ENCODE peak calls at places on chromosomes 2 and 18, in five cellular contexts. L is iPS-NIHi11, K is NCI-H345, Z is stomach, G is LHCN-M2. T is an unnamed sample.

GRCh38 chr2:229160984-229161383 is 110.1 kb downstream of the PID1 start:
- DNase-seq in L (no peak), G (no peak), K (no peak), Z (no peak), T (no peak)

GRCh38 chr18:55290898-55291297 is 297.1 kb downstream of the TCF4 start:
- DNase-seq in G (peak; percentile 26), K (no peak), L (no peak), Z (no peak), T (no peak)

GRCh38 chr2:235917506-235917905 is 250.7 kb downstream of the GBX2 start:
- DNase-seq in L (no peak), K (no peak), G (no peak), Z (no peak), T (no peak)

GRCh38 chr18:31679806-31680793 is 4.3 kb downstream of the B4GALT6 start:
- DNase-seq in Z (no peak), G (no peak), K (no peak), L (no peak), T (no peak)

GRCh38 chr2:9206991-9207640 is 504 bp downstream of the ASAP2 start:
- DNase-seq in K (peak; percentile 55), G (no peak), L (peak; percentile 49), Z (no peak), T (peak; percentile 61)

GRCh38 chr18:10518595-10519273 is 7.1 kb upstream of the NAPG start:
- DNase-seq in K (no peak), Z (peak; percentile 35), G (peak; percentile 51), L (peak; percentile 37), T (no peak)

GRCh38 chr2:61967262-61967661 is 61.8 kb downstream of the COMMD1 start:
- DNase-seq in K (no peak), Z (no peak), G (no peak), L (no peak), T (no peak)

GRCh38 chr2:33372940-33373553 is 103.4 kb upstream of the RASGRP3 start:
- DNase-seq in K (peak; percentile 52), G (no peak), L (peak; percentile 56), Z (no peak), T (peak; percentile 17)

GRCh38 chr2:165745916-165746315 is 48.1 kb downstream of the GALNT3 start:
- DNase-seq in K (no peak), L (peak; percentile 46), Z (no peak), G (peak; percentile 46), T (no peak)

GRCh38 chr2:152396763-152397162 is 61.8 kb downstream of the FMNL2 start:
- DNase-seq in K (no peak), Z (no peak), G (no peak), L (no peak), T (no peak)

GRCh38 chr2:85648619-85649018 is 19.4 kb downstream of the SFTPB start:
- DNase-seq in Z (no peak), K (no peak), L (peak; percentile 42), G (peak; percentile 58), T (peak; percentile 46)

GRCh38 chr2:191051825-191052778 is 38.1 kb upstream of the STAT1 start:
- DNase-seq in Z (no peak), L (peak; percentile 28), G (peak; percentile 70), K (peak; percentile 53), T (no peak)

GRCh38 chr2:240467149-240467642 is 31.7 kb downstream of the GPC1 start:
- DNase-seq in G (no peak), K (no peak), Z (peak; percentile 23), L (peak; percentile 7), T (no peak)

GRCh38 chr2:240398711-240399267 is 36.7 kb upstream of the GPC1 start:
- DNase-seq in K (no peak), L (no peak), Z (peak; percentile 17), G (no peak), T (no peak)

GRCh38 chr2:138373993-138374408 is 127.6 kb upstream of the SPOPL start:
- DNase-seq in L (peak; percentile 25), K (peak; percentile 42), Z (no peak), G (peak; percentile 45), T (no peak)

GRCh38 chr2:144516981-144517824 is 2.7 kb downstream of the ZEB2 start:
- DNase-seq in G (peak; percentile 95), L (peak; percentile 31), Z (no peak), K (peak; percentile 55), T (no peak)

GRCh38 chr2:42874838-42875801 is 82.7 kb upstream of the HAAO start:
- DNase-seq in K (no peak), L (no peak), Z (peak; percentile 52), G (no peak), T (no peak)

GRCh38 chr18:10296491-10296890 is 157.9 kb upstream of the APCDD1 start:
- DNase-seq in L (no peak), Z (no peak), G (no peak), K (no peak), T (no peak)

GRCh38 chr2:225177098-225177497 is 134.8 kb upstream of the DOCK10 start:
- DNase-seq in L (no peak), Z (no peak), K (no peak), G (peak; percentile 70), T (no peak)

GRCh38 chr2:178237488-178238143 is 43.3 kb downstream of the OSBPL6 start:
- DNase-seq in Z (no peak), L (no peak), G (no peak), K (no peak), T (no peak)

GRCh38 chr2:69715964-69716363 is 26.0 kb upstream of the ANXA4 start:
- DNase-seq in G (no peak), Z (no peak), L (no peak), K (no peak), T (no peak)

GRCh38 chr2:54945401-54946219 is 104.6 kb downstream of the RTN4 start:
- DNase-seq in L (no peak), G (peak; percentile 92), K (no peak), Z (peak; percentile 40), T (no peak)